ENCODE peak calls at places on chromosome 13, in four cellular contexts. One of them, this sample, is unnamed.

GRCh38 chr13:98293570-98294142 is 116.6 kb upstream of the RNF113B start:
- DNase-seq in ureter: no peak
- DNase-seq in LoVo: no peak
- DNase-seq in anterior cingulate cortex: no peak
- DNase-seq in this sample: no peak

GRCh38 chr13:64662887-64663593 is 2567.1 kb downstream of the PCDH9 start:
- DNase-seq in LoVo: no peak
- DNase-seq in ureter: no peak
- DNase-seq in anterior cingulate cortex: no peak
- DNase-seq in this sample: no peak

GRCh38 chr13:45615501-45616101 is at the start of gene ERICH6B:
- DNase-seq in LoVo: no peak
- DNase-seq in ureter: no peak
- DNase-seq in anterior cingulate cortex: peak
- DNase-seq in this sample: no peak

GRCh38 chr13:98804336-98804855 is 51.9 kb upstream of the SLC15A1 start:
- DNase-seq in LoVo: no peak
- DNase-seq in ureter: no peak
- DNase-seq in anterior cingulate cortex: no peak
- DNase-seq in this sample: no peak

GRCh38 chr13:113954046-113954841 is 19.6 kb downstream of the C13orf46 start:
- DNase-seq in ureter: no peak
- DNase-seq in anterior cingulate cortex: no peak
- DNase-seq in LoVo: no peak
- DNase-seq in this sample: no peak

GRCh38 chr13:47033216-47033615 is 136.4 kb upstream of the HTR2A start:
- DNase-seq in anterior cingulate cortex: no peak
- DNase-seq in LoVo: no peak
- DNase-seq in ureter: no peak
- DNase-seq in this sample: no peak

GRCh38 chr13:75705395-75705794 is 69.3 kb downstream of the LMO7 start:
- DNase-seq in LoVo: peak
- DNase-seq in ureter: no peak
- DNase-seq in anterior cingulate cortex: no peak
- DNase-seq in this sample: no peak

GRCh38 chr13:46575843-46576242 is 22.9 kb downstream of the LRCH1 start:
- DNase-seq in anterior cingulate cortex: no peak
- DNase-seq in ureter: no peak
- DNase-seq in LoVo: no peak
- DNase-seq in this sample: no peak

GRCh38 chr13:37134411-37135041 is 29.1 kb upstream of the CSNK1A1L start:
- DNase-seq in anterior cingulate cortex: no peak
- DNase-seq in LoVo: no peak
- DNase-seq in ureter: no peak
- DNase-seq in this sample: no peak

GRCh38 chr13:113118328-113119021 is 4.1 kb upstream of the F10 start:
- DNase-seq in ureter: no peak
- DNase-seq in anterior cingulate cortex: no peak
- DNase-seq in LoVo: no peak
- DNase-seq in this sample: no peak

GRCh38 chr13:50670847-50671542 is 172.5 kb downstream of the DLEU7 start:
- DNase-seq in anterior cingulate cortex: no peak
- DNase-seq in LoVo: no peak
- DNase-seq in ureter: no peak
- DNase-seq in this sample: no peak

GRCh38 chr13:30463820-30464495 is 1.8 kb downstream of the HMGB1 start:
- DNase-seq in anterior cingulate cortex: no peak
- DNase-seq in LoVo: peak
- DNase-seq in ureter: peak
- DNase-seq in this sample: peak

GRCh38 chr13:49407936-49408335 is 35.9 kb downstream of the CAB39L start:
- DNase-seq in ureter: no peak
- DNase-seq in LoVo: no peak
- DNase-seq in anterior cingulate cortex: no peak
- DNase-seq in this sample: no peak

GRCh38 chr13:26024558-26024957 is 27.3 kb downstream of the SHISA2 start:
- DNase-seq in LoVo: no peak
- DNase-seq in anterior cingulate cortex: no peak
- DNase-seq in ureter: no peak
- DNase-seq in this sample: no peak

GRCh38 chr13:75769141-75769905 is 133.2 kb downstream of the LMO7 start:
- DNase-seq in ureter: no peak
- DNase-seq in anterior cingulate cortex: no peak
- DNase-seq in LoVo: no peak
- DNase-seq in this sample: no peak

GRCh38 chr13:46575321-46575721 is 22.4 kb downstream of the LRCH1 start:
- DNase-seq in ureter: no peak
- DNase-seq in anterior cingulate cortex: no peak
- DNase-seq in LoVo: no peak
- DNase-seq in this sample: peak

GRCh38 chr13:37617162-37617561 is 18.6 kb upstream of the POSTN start:
- DNase-seq in ureter: no peak
- DNase-seq in LoVo: no peak
- DNase-seq in anterior cingulate cortex: no peak
- DNase-seq in this sample: no peak

GRCh38 chr13:52848455-52849190 is at the start of gene PCDH8:
- DNase-seq in anterior cingulate cortex: peak
- DNase-seq in ureter: no peak
- DNase-seq in LoVo: no peak
- DNase-seq in this sample: no peak

GRCh38 chr13:38763446-38764381 is 76.8 kb downstream of the FREM2 start:
- DNase-seq in anterior cingulate cortex: no peak
- DNase-seq in LoVo: peak
- DNase-seq in ureter: no peak
- DNase-seq in this sample: no peak

GRCh38 chr13:111533900-111534645 is 213.6 kb downstream of the TEX29 start:
- DNase-seq in LoVo: no peak
- DNase-seq in anterior cingulate cortex: no peak
- DNase-seq in ureter: no peak
- DNase-seq in this sample: no peak

GRCh38 chr13:48975101-48975925 is at the start of gene FNDC3A:
- DNase-seq in ureter: peak
- DNase-seq in LoVo: peak
- DNase-seq in anterior cingulate cortex: peak
- DNase-seq in this sample: no peak

GRCh38 chr13:83449666-83450395 is 432.4 kb downstream of the SLITRK1 start:
- DNase-seq in ureter: no peak
- DNase-seq in LoVo: no peak
- DNase-seq in anterior cingulate cortex: no peak
- DNase-seq in this sample: no peak

GRCh38 chr13:24679686-24680085 is 522 bp upstream of the ATP12A start:
- DNase-seq in anterior cingulate cortex: no peak
- DNase-seq in ureter: no peak
- DNase-seq in LoVo: no peak
- DNase-seq in this sample: no peak

GRCh38 chr13:39035799-39036198 is 2.1 kb downstream of the PROSER1 start:
- DNase-seq in anterior cingulate cortex: no peak
- DNase-seq in ureter: no peak
- DNase-seq in LoVo: no peak
- DNase-seq in this sample: no peak

GRCh38 chr13:44904982-44905381 is 84.3 kb downstream of the NUFIP1 start:
- DNase-seq in ureter: peak
- DNase-seq in anterior cingulate cortex: no peak
- DNase-seq in LoVo: no peak
- DNase-seq in this sample: no peak

GRCh38 chr13:80563451-80563850 is 222.5 kb upstream of the SPRY2 start:
- DNase-seq in anterior cingulate cortex: no peak
- DNase-seq in ureter: no peak
- DNase-seq in LoVo: no peak
- DNase-seq in this sample: no peak

GRCh38 chr13:38346764-38347163 is 2.9 kb upstream of the UFM1 start:
- DNase-seq in ureter: no peak
- DNase-seq in anterior cingulate cortex: no peak
- DNase-seq in LoVo: no peak
- DNase-seq in this sample: no peak

GRCh38 chr13:71610876-71611275 is 256.1 kb downstream of the DACH1 start:
- DNase-seq in ureter: no peak
- DNase-seq in LoVo: no peak
- DNase-seq in anterior cingulate cortex: no peak
- DNase-seq in this sample: no peak

GRCh38 chr13:79246575-79246949 is 159.5 kb downstream of the RBM26 start:
- DNase-seq in LoVo: no peak
- DNase-seq in anterior cingulate cortex: no peak
- DNase-seq in ureter: no peak
- DNase-seq in this sample: peak

GRCh38 chr13:51644649-51645048 is 60.4 kb downstream of the WDFY2 start:
- DNase-seq in LoVo: no peak
- DNase-seq in ureter: no peak
- DNase-seq in anterior cingulate cortex: no peak
- DNase-seq in this sample: no peak

GRCh38 chr13:111623170-111623569 is 302.7 kb downstream of the TEX29 start:
- DNase-seq in ureter: no peak
- DNase-seq in LoVo: no peak
- DNase-seq in anterior cingulate cortex: no peak
- DNase-seq in this sample: no peak

GRCh38 chr13:24709186-24709913 is 29.1 kb downstream of the ATP12A start:
- DNase-seq in ureter: no peak
- DNase-seq in anterior cingulate cortex: no peak
- DNase-seq in LoVo: no peak
- DNase-seq in this sample: no peak

GRCh38 chr13:23025848-23026608 is 154.8 kb upstream of the SGCG start:
- DNase-seq in LoVo: no peak
- DNase-seq in ureter: no peak
- DNase-seq in anterior cingulate cortex: no peak
- DNase-seq in this sample: no peak

GRCh38 chr13:29439601-29440381 is 155.7 kb downstream of the SLC7A1 start:
- DNase-seq in LoVo: no peak
- DNase-seq in anterior cingulate cortex: no peak
- DNase-seq in ureter: no peak
- DNase-seq in this sample: no peak

GRCh38 chr13:32314271-32314967 is 744 bp downstream of the ZAR1L start:
- DNase-seq in ureter: no peak
- DNase-seq in LoVo: no peak
- DNase-seq in anterior cingulate cortex: no peak
- DNase-seq in this sample: no peak

GRCh38 chr13:100176781-100177389 is 88.0 kb downstream of the PCCA start:
- DNase-seq in ureter: no peak
- DNase-seq in anterior cingulate cortex: no peak
- DNase-seq in LoVo: no peak
- DNase-seq in this sample: no peak

GRCh38 chr13:100789481-100789880 is 114.9 kb upstream of the TMTC4 start:
- DNase-seq in LoVo: no peak
- DNase-seq in ureter: no peak
- DNase-seq in anterior cingulate cortex: no peak
- DNase-seq in this sample: no peak

GRCh38 chr13:93502987-93503386 is 276.4 kb downstream of the GPC6 start:
- DNase-seq in ureter: no peak
- DNase-seq in LoVo: no peak
- DNase-seq in anterior cingulate cortex: no peak
- DNase-seq in this sample: no peak

GRCh38 chr13:76307157-76307556 is 579.0 kb downstream of the KCTD12 start:
- DNase-seq in ureter: no peak
- DNase-seq in LoVo: no peak
- DNase-seq in anterior cingulate cortex: no peak
- DNase-seq in this sample: no peak

This sample was measured in GM12864.